ENCODE peak calls at places on chromosome 22, in five cellular contexts. O, A, D, T and L are unnamed samples.

GRCh38 chr22:27876684-27877083 is 42.4 kb downstream of the PITPNB start:
- DNase-seq in O (no peak), T (no peak), A (no peak), D (no peak), L (peak; percentile 51)

GRCh38 chr22:41762980-41763779 is 37.3 kb upstream of the CCDC134 start:
- DNase-seq in T (peak; percentile 91), O (no peak), D (peak; percentile 94), A (peak; percentile 17), L (peak; percentile 9)

GRCh38 chr22:42617155-42617983 is 2.7 kb upstream of the POLDIP3 start:
- DNase-seq in A (no peak), O (no peak), T (peak; percentile 57), D (peak; percentile 38), L (no peak)

GRCh38 chr22:23763579-23764331 is 965 bp downstream of the C22orf15 start:
- DNase-seq in O (no peak), T (peak; percentile 74), D (peak; percentile 69), A (peak; percentile 42), L (no peak)

GRCh38 chr22:37184816-37185541 is 3.1 kb downstream of the C1QTNF6 start:
- DNase-seq in D (no peak), O (peak; percentile 12), A (no peak), T (no peak), L (no peak)

GRCh38 chr22:35695202-35695601 is 22.5 kb upstream of the APOL5 start:
- DNase-seq in O (no peak), D (no peak), A (no peak), T (no peak), L (no peak)

GRCh38 chr22:11253000-11253511 is 4274.9 kb upstream of the OR11H1 start:
- DNase-seq in T (peak; percentile 6), A (no peak), D (no peak), O (no peak), L (no peak)

GRCh38 chr22:40040927-40041326 is 46.2 kb downstream of the FAM83F start:
- DNase-seq in T (no peak), D (no peak), O (peak; percentile 57), A (no peak), L (peak; percentile 47)

GRCh38 chr22:19287076-19287724 is 4.3 kb downstream of the CLTCL1 start:
- DNase-seq in T (peak; percentile 44), O (no peak), D (peak; percentile 62), A (no peak), L (peak; percentile 21)

GRCh38 chr22:29627196-29627535 is 23.7 kb downstream of the NF2 start:
- DNase-seq in A (no peak), O (no peak), T (no peak), D (no peak), L (no peak)

GRCh38 chr22:38079804-38080203 is 4.2 kb downstream of the SLC16A8 start:
- DNase-seq in D (no peak), T (no peak), O (no peak), A (no peak), L (no peak)

GRCh38 chr22:39292561-39293074 is 26.8 kb downstream of the RPL3 start:
- DNase-seq in T (peak; percentile 76), A (no peak), D (peak; percentile 47), O (peak; percentile 92), L (peak; percentile 96)

GRCh38 chr22:35777335-35777975 is 59.8 kb downstream of the APOL5 start:
- DNase-seq in A (no peak), D (no peak), O (no peak), T (no peak), L (no peak)

GRCh38 chr22:42062506-42063190 is 8.0 kb downstream of the NAGA start:
- DNase-seq in A (no peak), T (no peak), O (no peak), D (no peak), L (no peak)

DNA sequence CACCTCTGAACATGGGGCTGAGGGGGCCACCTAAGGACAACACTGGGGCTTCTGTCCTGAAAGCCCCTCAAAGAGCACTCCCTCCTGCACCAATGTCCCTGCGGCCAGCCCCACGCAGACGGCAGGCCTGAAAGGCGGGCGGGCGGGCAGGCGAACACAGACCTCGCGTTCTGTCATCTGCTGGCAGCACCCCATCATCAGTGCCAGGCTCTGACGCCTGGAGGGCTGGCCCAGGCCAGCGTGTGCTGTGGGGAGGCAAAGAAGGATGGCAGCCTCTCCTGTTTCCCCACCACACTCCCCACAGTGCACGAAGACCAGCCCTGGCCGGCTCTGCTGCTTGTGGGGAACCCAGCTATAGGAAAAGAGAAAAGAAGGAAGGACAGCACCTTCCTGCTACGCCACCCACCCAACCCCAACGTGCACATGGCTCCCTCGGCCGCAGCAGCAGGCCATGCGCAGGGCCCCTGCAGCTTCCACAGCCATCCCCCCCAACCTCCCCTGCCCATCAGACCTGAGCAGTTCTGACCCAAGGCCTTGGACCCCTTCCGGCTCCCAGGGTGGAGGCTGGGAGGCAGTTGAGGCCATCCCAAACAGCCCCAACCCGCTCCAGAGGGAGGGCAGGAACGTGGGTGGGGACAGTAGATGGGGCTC is 3.5 kb downstream of the SBF1 start:
- DNase-seq in T (no peak), D (no peak), A (no peak), O (no peak), L (no peak)
- H3K27ac ChIP-seq in T (no peak overlapping the region), D (no peak overlapping the region), A (peak overlapping the region; percentile 49), O (no peak overlapping the region), L (no peak overlapping the region)

DNA sequence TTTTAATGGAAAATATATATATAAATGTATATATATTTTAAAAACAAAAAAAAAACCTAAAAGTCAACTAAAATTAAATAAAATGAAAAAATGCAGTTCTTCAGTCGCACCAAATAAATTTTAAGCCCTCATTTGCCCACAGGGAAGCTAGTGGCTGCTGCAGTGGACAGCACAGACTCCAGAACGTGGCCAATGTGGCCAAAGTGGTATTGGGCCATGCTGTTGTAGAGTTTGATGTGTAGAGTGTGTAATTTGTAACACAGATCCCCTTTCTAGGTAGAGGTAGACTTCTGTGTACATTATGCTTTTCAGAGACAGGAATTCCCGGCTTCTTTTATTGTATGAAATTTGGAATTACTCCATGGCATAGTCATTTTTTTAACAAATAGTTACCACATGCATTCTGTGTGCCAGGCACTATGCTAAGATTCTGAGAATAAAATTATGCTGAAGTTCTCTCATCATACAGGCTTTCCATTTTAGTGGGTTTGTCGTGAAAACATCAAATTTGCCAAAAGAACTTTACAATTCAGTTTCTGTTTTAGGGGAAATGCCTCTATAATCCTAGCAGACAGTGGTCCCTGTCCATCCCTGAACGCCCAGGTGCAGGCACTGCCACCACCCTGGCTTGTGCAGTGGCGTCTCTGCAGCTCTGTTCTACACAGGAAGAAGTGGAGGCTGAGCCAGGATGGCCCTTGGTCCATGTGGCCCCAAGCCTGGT is 68.5 kb downstream of the MED15 start:
- DNase-seq in T (no peak), D (no peak), O (no peak), A (no peak), L (no peak)
- H3K27ac ChIP-seq in T (no peak overlapping the region), D (no peak overlapping the region), O (no peak overlapping the region), A (no peak overlapping the region), L (no peak overlapping the region)

GRCh38 chr22:26534874-26535470 is 22.7 kb upstream of the TFIP11 start:
- DNase-seq in O (no peak), A (no peak), T (no peak), D (no peak), L (no peak)
- H3K27ac ChIP-seq in O (peak overlapping the region; percentile 1), A (no peak overlapping the region), T (no peak overlapping the region), D (no peak overlapping the region), L (no peak overlapping the region)

DNA sequence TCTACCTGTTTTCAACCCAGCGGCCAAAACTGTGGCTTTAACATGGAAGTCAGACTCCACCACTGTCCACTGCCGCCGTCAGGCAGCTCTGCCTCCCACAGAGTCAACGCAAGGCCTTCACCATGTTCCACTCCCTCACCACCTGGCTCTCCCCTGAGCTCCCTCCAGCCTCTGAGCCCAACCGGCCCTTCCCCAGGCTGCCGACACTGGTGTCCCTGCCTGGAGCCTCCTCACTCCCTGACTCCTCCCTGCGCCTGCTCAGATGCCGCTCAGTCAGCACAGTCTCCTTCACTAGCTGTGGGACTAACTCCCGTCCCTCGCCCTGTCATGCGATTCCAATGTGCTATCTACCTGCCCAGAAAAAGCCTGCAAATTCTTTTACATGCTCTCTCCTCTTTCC is 16.3 kb downstream of the SULT4A1 start:
- DNase-seq in D (no peak), A (no peak), T (no peak), O (no peak), L (no peak)
- H3K27ac ChIP-seq in D (peak overlapping the region; percentile 55), A (no peak overlapping the region), T (no peak overlapping the region), O (no peak overlapping the region), L (no peak overlapping the region)